ENCODE peak calls at places on chromosomes 3 and 15, in ten cellular contexts. P is stimulated activated CD4-positive, alpha-beta T cell treated with anti-CD3 and anti-CD28 coated beads, TNF-alpha, amount 100 ng/mL, for 1 hour; H is AG09319; B is AG04450; A is NCI-H774; F is fibroblast of pulmonary artery; R is fibroblast of lung; I is activated T-helper 9 cell treated with anti-CD3 and anti-CD28 coated beads, Interleukin-2, amount 50 U/mL, for 16 hours; O is BJ; M is mammary epithelial cell. C is an unnamed sample.

GRCh38 chr15:101100593-101101442 is 151.0 kb downstream of the CHSY1 start:
- DNase-seq in B (no peak), R (no peak), H (no peak), F (no peak), O (no peak), I (no peak), A (no peak), P (no peak), M (no peak), C (no peak)

GRCh38 chr3:64919934-64920333 is 232.1 kb upstream of the ADAMTS9 start:
- DNase-seq in M (no peak), B (no peak), H (no peak), A (no peak), I (no peak), R (no peak), F (no peak), P (no peak), O (no peak), C (no peak)

GRCh38 chr3:180690061-180690460 is 10.8 kb upstream of the CCDC39 start:
- DNase-seq in B (no peak), O (no peak), P (no peak), F (no peak), M (no peak), H (no peak), A (peak), I (no peak), R (no peak), C (no peak)

GRCh38 chr15:91984006-91984405 is 130.5 kb downstream of the SLCO3A1 start:
- DNase-seq in I (no peak), H (no peak), R (no peak), A (no peak), O (no peak), M (no peak), F (peak), P (no peak), B (no peak), C (no peak)

GRCh38 chr3:188061133-188061532 is 92.8 kb upstream of the LPP start:
- DNase-seq in M (peak), A (no peak), P (peak), O (no peak), R (peak), H (no peak), I (peak), B (no peak), F (peak), C (peak)

GRCh38 chr3:126355777-126356372 is 1.3 kb downstream of the KLF15 start:
- DNase-seq in I (no peak), H (peak), M (no peak), A (peak), R (peak), P (no peak), F (peak), O (no peak), B (no peak), C (no peak)

GRCh38 chr15:87743557-87743956 is 513.0 kb downstream of the NTRK3 start:
- DNase-seq in A (no peak), H (no peak), M (no peak), P (no peak), I (no peak), O (peak), F (peak), R (no peak), B (no peak), C (no peak)

GRCh38 chr3:11692251-11692813 is 48.6 kb upstream of the VGLL4 start:
- DNase-seq in A (no peak), R (no peak), M (no peak), P (no peak), O (no peak), B (no peak), F (no peak), H (no peak), I (no peak), C (no peak)

GRCh38 chr15:99100245-99101173 is 4.4 kb upstream of the SYNM start:
- DNase-seq in B (no peak), R (peak), F (peak), A (peak), M (peak), O (no peak), I (no peak), P (no peak), H (no peak), C (peak)

GRCh38 chr3:31170932-31171670 is 276.6 kb upstream of the GADL1 start:
- DNase-seq in R (peak), F (peak), H (peak), A (no peak), O (peak), P (no peak), I (no peak), B (peak), M (peak), C (peak)

GRCh38 chr3:40179016-40179415 is 130.5 kb upstream of the EIF1B start:
- DNase-seq in F (peak), O (peak), H (peak), A (no peak), M (peak), P (peak), I (peak), B (peak), R (peak), C (peak)

GRCh38 chr3:14414841-14415464 is 12.5 kb downstream of the SLC6A6 start:
- DNase-seq in O (no peak), F (no peak), A (no peak), B (no peak), P (no peak), I (no peak), M (no peak), R (no peak), H (no peak), C (no peak)

GRCh38 chr15:95884276-95884675 is 446.2 kb upstream of the NR2F2 start:
- DNase-seq in H (no peak), I (no peak), B (no peak), M (no peak), R (peak), F (no peak), O (peak), A (no peak), P (no peak), C (no peak)

GRCh38 chr15:100201376-100202280 is 140.1 kb downstream of the ADAMTS17 start:
- DNase-seq in R (peak), M (no peak), O (no peak), I (no peak), P (no peak), A (no peak), H (no peak), B (no peak), F (no peak), C (no peak)

GRCh38 chr15:82647045-82647834 is at the start of gene CPEB1:
- DNase-seq in A (no peak), B (no peak), H (no peak), F (peak), R (peak), M (peak), I (peak), O (no peak), P (no peak), C (peak)

GRCh38 chr15:41917767-41918430 is 24.0 kb upstream of the SPTBN5 start:
- DNase-seq in A (no peak), F (peak), I (no peak), R (peak), O (no peak), P (no peak), B (no peak), M (peak), H (no peak), C (peak)

GRCh38 chr3:16504242-16504641 is 9.3 kb downstream of the RFTN1 start:
- DNase-seq in O (peak), M (no peak), P (no peak), I (no peak), F (no peak), B (no peak), R (peak), A (no peak), H (no peak), C (no peak)

GRCh38 chr15:28889346-28889745 is 3.6 kb downstream of the APBA2 start:
- DNase-seq in H (no peak), I (no peak), B (no peak), M (no peak), A (no peak), R (no peak), O (no peak), F (no peak), P (no peak), C (no peak)

GRCh38 chr15:84684092-84684491 is 26.1 kb upstream of the NMB start:
- DNase-seq in O (no peak), M (peak), A (no peak), P (no peak), R (peak), F (peak), H (no peak), B (no peak), I (no peak), C (peak)

GRCh38 chr3:63625161-63625560 is 27.3 kb upstream of the SNTN start:
- DNase-seq in F (peak), R (peak), B (peak), I (no peak), A (peak), P (no peak), H (peak), M (peak), O (peak), C (peak)

GRCh38 chr15:70528270-70528706 is 235.1 kb downstream of the UACA start:
- DNase-seq in A (no peak), P (no peak), B (no peak), M (no peak), F (peak), H (no peak), I (peak), R (peak), O (no peak), C (peak)

GRCh38 chr3:193211984-193212383 is 29.0 kb upstream of the PLAAT1 start:
- DNase-seq in P (no peak), R (no peak), A (no peak), B (no peak), F (no peak), O (no peak), H (no peak), M (no peak), I (no peak), C (no peak)

GRCh38 chr15:40090774-40091455 is 17.8 kb downstream of the BMF start:
- DNase-seq in F (no peak), O (no peak), P (no peak), M (no peak), B (no peak), R (no peak), I (no peak), A (no peak), H (no peak), C (no peak)

GRCh38 chr3:185076219-185076618 is 76.6 kb downstream of the C3orf70 start:
- DNase-seq in A (peak), B (no peak), I (no peak), H (no peak), P (no peak), M (no peak), F (no peak), O (no peak), R (no peak), C (no peak)

GRCh38 chr3:77324115-77324514 is 284.2 kb downstream of the ROBO2 start:
- DNase-seq in P (no peak), A (no peak), H (no peak), B (no peak), R (no peak), I (no peak), M (no peak), F (no peak), O (peak), C (no peak)

GRCh38 chr3:130820976-130821375 is 72.9 kb upstream of the ATP2C1 start:
- DNase-seq in O (peak), H (no peak), B (no peak), R (peak), M (peak), F (peak), P (no peak), A (no peak), I (no peak), C (peak)

GRCh38 chr3:124014366-124014942 is 22.5 kb upstream of the ROPN1 start:
- DNase-seq in B (no peak), R (peak), M (no peak), O (no peak), A (no peak), F (peak), H (no peak), P (no peak), I (no peak), C (no peak)

GRCh38 chr3:61315874-61316273 is 64.6 kb upstream of the FHIT start:
- DNase-seq in H (no peak), O (no peak), B (no peak), M (peak), P (no peak), F (peak), I (no peak), R (peak), A (no peak), C (no peak)